ENCODE peak calls at places on chromosomes 2 and 18, in four cellular contexts. R, O, A and U are unnamed samples.

GRCh38 chr2:110105608-110106467 is 9.8 kb downstream of the MALL start:
- DNase-seq in A (peak), O (peak), R (no peak), U (peak)

GRCh38 chr2:207487650-207488315 is 42.0 kb upstream of the CREB1 start:
- DNase-seq in O (peak), R (no peak), A (no peak), U (peak)

GRCh38 chr2:65802298-65802942 is 370.0 kb upstream of the SPRED2 start:
- DNase-seq in O (no peak), A (no peak), R (no peak), U (no peak)

GRCh38 chr2:105836840-105837692 is 92.4 kb downstream of the NCK2 start:
- DNase-seq in R (peak), O (no peak), A (no peak), U (no peak)

GRCh38 chr2:44055664-44056063 is 59.9 kb upstream of the LRPPRC start:
- DNase-seq in A (no peak), R (no peak), O (no peak), U (no peak)

GRCh38 chr2:241008711-241009121 is 10.3 kb downstream of the SNED1 start:
- DNase-seq in R (no peak), O (no peak), A (no peak), U (no peak)

GRCh38 chr2:10435427-10436204 is 12.5 kb downstream of the ODC1 start:
- DNase-seq in A (no peak), R (no peak), O (no peak), U (no peak)

GRCh38 chr2:142515493-142515892 is 362.0 kb upstream of the KYNU start:
- DNase-seq in A (no peak), R (no peak), O (no peak), U (no peak)

GRCh38 chr18:52636536-52636935 is 296.5 kb downstream of the DCC start:
- DNase-seq in R (peak), A (peak), O (no peak), U (no peak)

GRCh38 chr2:85371045-85371444 is 16.5 kb downstream of the ELMOD3 start:
- DNase-seq in A (no peak), R (no peak), O (no peak), U (no peak)

GRCh38 chr2:217622205-217622621 is 380.6 kb downstream of the TNS1 start:
- DNase-seq in R (no peak), O (peak), A (no peak), U (peak)

GRCh38 chr2:155022531-155022930 is 324.0 kb downstream of the KCNJ3 start:
- DNase-seq in O (no peak), A (no peak), R (no peak), U (no peak)

GRCh38 chr2:72057308-72057707 is 90.4 kb downstream of the CYP26B1 start:
- DNase-seq in R (no peak), O (no peak), A (no peak), U (no peak)

GRCh38 chr2:127887452-127888219 is 1.9 kb upstream of the AMMECR1L start:
- DNase-seq in O (no peak), R (no peak), A (no peak), U (no peak)

GRCh38 chr2:74441111-74441689 is 537 bp downstream of the RTKN start:
- DNase-seq in A (no peak), O (no peak), R (peak), U (no peak)

GRCh38 chr2:201383156-201383555 is 26.0 kb upstream of the FLACC1 start:
- DNase-seq in R (no peak), A (no peak), O (no peak), U (no peak)

GRCh38 chr2:38377501-38378258 is 607 bp upstream of the ATL2 start:
- DNase-seq in O (peak), A (peak), R (no peak), U (peak)

GRCh38 chr18:56967032-56967431 is 179.9 kb upstream of the BOD1L2 start:
- DNase-seq in O (no peak), R (no peak), A (no peak), U (no peak)

GRCh38 chr2:44572196-44572900 is 210.6 kb downstream of the CAMKMT start:
- DNase-seq in O (no peak), R (no peak), A (no peak), U (no peak)

GRCh38 chr2:230762317-230762896 is 49.8 kb downstream of the CAB39 start:
- DNase-seq in R (peak), O (no peak), A (peak), U (no peak)

GRCh38 chr2:60555066-60555793 is 1.8 kb upstream of the BCL11A start:
- DNase-seq in O (peak), R (peak), A (peak), U (peak)

GRCh38 chr2:230335864-230336506 is 9.0 kb downstream of the SP140L start:
- DNase-seq in R (no peak), O (no peak), A (no peak), U (no peak)

GRCh38 chr18:77876319-77876865 is 626.7 kb downstream of the GALR1 start:
- DNase-seq in A (no peak), R (no peak), O (no peak), U (no peak)

GRCh38 chr2:239114616-239115265 is 266.9 kb downstream of the TWIST2 start:
- DNase-seq in R (no peak), O (no peak), A (no peak), U (no peak)

GRCh38 chr18:13553449-13553848 is 172.9 kb downstream of the FAM210A start:
- DNase-seq in R (no peak), A (no peak), O (no peak), U (no peak)

GRCh38 chr2:107808986-107809385 is 17.7 kb upstream of the RGPD4 start:
- DNase-seq in O (no peak), A (peak), R (no peak), U (no peak)

GRCh38 chr2:215540646-215541045 is 104.8 kb upstream of the FN1 start:
- DNase-seq in R (no peak), A (no peak), O (peak), U (peak)

GRCh38 chr2:172204762-172205161 is 102.1 kb upstream of the DLX2 start:
- DNase-seq in A (no peak), R (no peak), O (no peak), U (no peak)

GRCh38 chr2:223316346-223316745 is 264.4 kb downstream of the KCNE4 start:
- DNase-seq in O (no peak), A (no peak), R (no peak), U (no peak)

GRCh38 chr2:127525692-127526141 is 572 bp downstream of the IWS1 start:
- DNase-seq in A (no peak), R (peak), O (peak), U (peak)

GRCh38 chr2:60867848-60868247 is 13.5 kb upstream of the REL start:
- DNase-seq in R (no peak), O (no peak), A (no peak), U (no peak)

GRCh38 chr2:130241041-130241707 is 42.9 kb upstream of the TUBA3E start:
- DNase-seq in O (no peak), R (no peak), A (peak), U (no peak)

GRCh38 chr2:101278925-101279324 is 26.2 kb downstream of the CNOT11 start:
- DNase-seq in A (no peak), R (no peak), O (no peak), U (no peak)

GRCh38 chr18:33375829-33376228 is 64.7 kb downstream of the CCDC178 start:
- DNase-seq in R (no peak), O (no peak), A (no peak), U (no peak)

GRCh38 chr2:132623096-132623839 is 46.7 kb downstream of the LYPD1 start:
- DNase-seq in R (no peak), O (peak), A (no peak), U (peak)

GRCh38 chr2:25740810-25741381 is 67.5 kb upstream of the DTNB start:
- DNase-seq in R (no peak), O (no peak), A (no peak), U (no peak)